ENCODE peak calls at places on chromosomes 2 and 18, in seven cellular contexts. One of them, this sample, is unnamed.

GRCh38 chr2:119702918-119703401 is 24.0 kb downstream of the TMEM177 start:
- DNase-seq in AG04450: no peak
- DNase-seq in brain microvascular endothelial cell: peak; percentile 41
- DNase-seq in endodermal cell: peak; percentile 96
- DNase-seq in GM13976: peak; percentile 84
- DNase-seq in WERI-Rb-1: peak; percentile 83
- DNase-seq in AG09309: no peak
- DNase-seq in this sample: no peak

GRCh38 chr2:216404010-216404618 is 8.2 kb upstream of the SMARCAL1 start:
- DNase-seq in AG04450: no peak
- DNase-seq in brain microvascular endothelial cell: peak; percentile 32
- DNase-seq in endodermal cell: peak; percentile 72
- DNase-seq in GM13976: peak; percentile 43
- DNase-seq in WERI-Rb-1: no peak
- DNase-seq in AG09309: no peak
- DNase-seq in this sample: no peak

GRCh38 chr18:47203626-47204464 is 27.7 kb upstream of the IER3IP1 start:
- DNase-seq in AG04450: no peak
- DNase-seq in brain microvascular endothelial cell: no peak
- DNase-seq in endodermal cell: no peak
- DNase-seq in GM13976: no peak
- DNase-seq in WERI-Rb-1: no peak
- DNase-seq in AG09309: no peak
- DNase-seq in this sample: no peak

GRCh38 chr2:73053316-73054114 is 18.0 kb downstream of the SFXN5 start:
- DNase-seq in AG04450: peak; percentile 11
- DNase-seq in brain microvascular endothelial cell: no peak
- DNase-seq in endodermal cell: no peak
- DNase-seq in GM13976: no peak
- DNase-seq in WERI-Rb-1: no peak
- DNase-seq in AG09309: peak; percentile 28
- DNase-seq in this sample: no peak

GRCh38 chr2:192546566-192546965 is 351.8 kb upstream of the TMEFF2 start:
- DNase-seq in AG04450: no peak
- DNase-seq in brain microvascular endothelial cell: no peak
- DNase-seq in endodermal cell: no peak
- DNase-seq in GM13976: no peak
- DNase-seq in WERI-Rb-1: no peak
- DNase-seq in AG09309: no peak
- DNase-seq in this sample: no peak

GRCh38 chr18:490024-490366 is 10.5 kb downstream of the COLEC12 start:
- DNase-seq in AG04450: no peak
- DNase-seq in brain microvascular endothelial cell: no peak
- DNase-seq in endodermal cell: no peak
- DNase-seq in GM13976: no peak
- DNase-seq in WERI-Rb-1: no peak
- DNase-seq in AG09309: no peak
- DNase-seq in this sample: no peak

GRCh38 chr18:76407681-76408080 is 87.4 kb downstream of the ZNF516 start:
- DNase-seq in AG04450: no peak
- DNase-seq in brain microvascular endothelial cell: no peak
- DNase-seq in endodermal cell: no peak
- DNase-seq in GM13976: no peak
- DNase-seq in WERI-Rb-1: no peak
- DNase-seq in AG09309: no peak
- DNase-seq in this sample: no peak

GRCh38 chr18:8785855-8786765 is 80.8 kb downstream of the MTCL1 start:
- DNase-seq in AG04450: no peak
- DNase-seq in brain microvascular endothelial cell: no peak
- DNase-seq in endodermal cell: no peak
- DNase-seq in GM13976: no peak
- DNase-seq in WERI-Rb-1: no peak
- DNase-seq in AG09309: no peak
- DNase-seq in this sample: no peak

GRCh38 chr2:28511871-28512606 is 16.2 kb downstream of the PLB1 start:
- DNase-seq in AG04450: no peak
- DNase-seq in brain microvascular endothelial cell: no peak
- DNase-seq in endodermal cell: no peak
- DNase-seq in GM13976: no peak
- DNase-seq in WERI-Rb-1: no peak
- DNase-seq in AG09309: no peak
- DNase-seq in this sample: no peak

GRCh38 chr2:121529439-121530209 is 1.1 kb upstream of the RNU4ATAC start:
- DNase-seq in AG04450: peak; percentile 20
- DNase-seq in brain microvascular endothelial cell: peak; percentile 31
- DNase-seq in endodermal cell: no peak
- DNase-seq in GM13976: peak; percentile 59
- DNase-seq in WERI-Rb-1: peak; percentile 84
- DNase-seq in AG09309: no peak
- DNase-seq in this sample: no peak

DNA sequence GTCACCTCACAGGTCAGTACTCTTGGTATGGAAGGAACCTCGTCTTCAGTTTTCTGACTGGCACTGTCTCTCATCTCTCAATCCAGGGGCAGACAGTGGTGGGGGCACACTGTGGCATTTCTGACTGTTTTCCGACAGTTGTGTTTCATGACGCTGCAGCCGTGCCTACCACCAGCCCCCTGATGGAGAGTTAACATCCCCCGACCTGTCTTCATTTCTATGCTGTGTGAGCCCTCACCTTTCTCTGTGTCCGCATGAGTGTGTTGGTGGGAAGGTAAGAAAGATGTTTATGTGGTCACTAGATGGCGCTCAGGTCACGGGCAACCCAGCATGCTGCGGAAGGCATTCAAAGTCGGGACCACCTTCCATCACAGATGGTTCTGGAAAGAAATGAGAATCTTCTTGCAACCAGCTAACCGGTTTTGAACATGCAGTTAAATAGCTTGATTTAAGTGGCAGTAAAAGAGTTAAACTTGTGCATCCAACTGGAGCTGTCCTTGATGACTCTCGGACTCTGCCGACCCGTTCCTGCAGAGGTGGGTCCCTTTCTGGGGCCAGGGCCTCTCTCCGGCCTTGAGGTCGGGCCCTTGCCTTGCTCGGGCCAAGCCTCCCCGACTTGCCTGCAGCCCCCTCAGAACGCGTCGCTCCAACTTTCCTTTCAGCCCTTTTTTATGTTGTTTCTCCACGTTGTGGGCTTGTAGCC is 92.4 kb downstream of the DYSF start:
- DNase-seq in AG04450: peak; percentile 13
- DNase-seq in brain microvascular endothelial cell: peak; percentile 54
- DNase-seq in endodermal cell: peak; percentile 90
- DNase-seq in GM13976: peak; percentile 79
- DNase-seq in WERI-Rb-1: peak; percentile 81
- DNase-seq in AG09309: no peak
- DNase-seq in this sample: no peak
- TF ChIP-seq CTCF in AG04450: peak; percentile 79
- TF ChIP-seq CTCF in brain microvascular endothelial cell: peak; percentile 83
- TF ChIP-seq CTCF in endodermal cell: peak; percentile 89
- TF ChIP-seq CTCF in GM13976: peak; percentile 58
- TF ChIP-seq CTCF in WERI-Rb-1: peak; percentile 87
- TF ChIP-seq CTCF in AG09309: peak; percentile 82
- TF ChIP-seq CTCF in this sample: peak; percentile 84

DNA sequence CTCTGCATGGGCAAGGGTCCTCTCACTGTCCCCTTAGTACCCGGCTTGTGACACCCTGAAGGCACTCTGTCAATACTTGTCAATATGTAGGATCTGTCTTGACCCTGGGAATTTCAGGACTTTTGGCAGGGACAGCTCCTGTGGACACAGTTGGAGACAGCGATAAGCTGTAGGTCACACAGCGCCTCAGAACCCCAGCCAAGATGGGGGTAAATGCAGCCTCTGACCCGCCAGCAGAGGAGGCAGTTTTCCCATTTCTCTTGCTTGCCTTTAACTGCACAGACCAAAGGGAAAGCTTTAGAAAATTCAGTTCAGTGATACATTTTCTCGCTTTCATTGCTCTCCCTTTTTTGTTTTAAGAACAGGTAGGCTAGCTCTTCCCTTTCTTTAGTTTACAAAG is 54.8 kb upstream of the KLHL29 start:
- DNase-seq in AG04450: no peak
- DNase-seq in brain microvascular endothelial cell: peak; percentile 43
- DNase-seq in endodermal cell: peak; percentile 94
- DNase-seq in GM13976: no peak
- DNase-seq in WERI-Rb-1: peak; percentile 31
- DNase-seq in AG09309: no peak
- DNase-seq in this sample: no peak
- TF ChIP-seq CTCF in AG04450: peak; percentile 33
- TF ChIP-seq CTCF in brain microvascular endothelial cell: peak; percentile 31
- TF ChIP-seq CTCF in endodermal cell: peak; percentile 77
- TF ChIP-seq CTCF in GM13976: no peak
- TF ChIP-seq CTCF in WERI-Rb-1: peak; percentile 67
- TF ChIP-seq CTCF in AG09309: no peak
- TF ChIP-seq CTCF in this sample: peak; percentile 12

GRCh38 chr18:55781481-55781957 is 193.5 kb upstream of the TCF4 start:
- DNase-seq in AG04450: no peak
- DNase-seq in brain microvascular endothelial cell: peak; percentile 75
- DNase-seq in endodermal cell: peak; percentile 86
- DNase-seq in GM13976: peak; percentile 9
- DNase-seq in WERI-Rb-1: peak; percentile 76
- DNase-seq in AG09309: no peak
- DNase-seq in this sample: no peak

GRCh38 chr18:55780591-55781071 is 192.6 kb upstream of the TCF4 start:
- DNase-seq in AG04450: no peak
- DNase-seq in brain microvascular endothelial cell: no peak
- DNase-seq in endodermal cell: no peak
- DNase-seq in GM13976: no peak
- DNase-seq in WERI-Rb-1: no peak
- DNase-seq in AG09309: no peak
- DNase-seq in this sample: no peak

GRCh38 chr18:55778731-55779460 is 190.9 kb upstream of the TCF4 start:
- DNase-seq in AG04450: no peak
- DNase-seq in brain microvascular endothelial cell: no peak
- DNase-seq in endodermal cell: no peak
- DNase-seq in GM13976: peak; percentile 8
- DNase-seq in WERI-Rb-1: no peak
- DNase-seq in AG09309: no peak
- DNase-seq in this sample: no peak

GRCh38 chr18:55779461-55779710 is 191.4 kb upstream of the TCF4 start:
- DNase-seq in AG04450: no peak
- DNase-seq in brain microvascular endothelial cell: no peak
- DNase-seq in endodermal cell: no peak
- DNase-seq in GM13976: no peak
- DNase-seq in WERI-Rb-1: no peak
- DNase-seq in AG09309: no peak
- DNase-seq in this sample: no peak

GRCh38 chr18:55779711-55780590 is 192.0 kb upstream of the TCF4 start:
- DNase-seq in AG04450: no peak
- DNase-seq in brain microvascular endothelial cell: no peak
- DNase-seq in endodermal cell: peak; percentile 78
- DNase-seq in GM13976: peak; percentile 31
- DNase-seq in WERI-Rb-1: peak; percentile 38
- DNase-seq in AG09309: no peak
- DNase-seq in this sample: no peak
- TF ChIP-seq CTCF in AG04450: peak; percentile 22
- TF ChIP-seq CTCF in brain microvascular endothelial cell: no peak
- TF ChIP-seq CTCF in endodermal cell: peak; percentile 62
- TF ChIP-seq CTCF in GM13976: no peak
- TF ChIP-seq CTCF in WERI-Rb-1: peak; percentile 45
- TF ChIP-seq CTCF in AG09309: no peak
- TF ChIP-seq CTCF in this sample: peak; percentile 47

GRCh38 chr2:224930124-224930523 is 112.1 kb downstream of the DOCK10 start:
- DNase-seq in AG04450: no peak
- DNase-seq in brain microvascular endothelial cell: no peak
- DNase-seq in endodermal cell: no peak
- DNase-seq in GM13976: no peak
- DNase-seq in WERI-Rb-1: no peak
- DNase-seq in AG09309: no peak
- DNase-seq in this sample: no peak

GRCh38 chr2:224933416-224933815 is 108.9 kb downstream of the DOCK10 start:
- DNase-seq in AG04450: no peak
- DNase-seq in brain microvascular endothelial cell: no peak
- DNase-seq in endodermal cell: no peak
- DNase-seq in GM13976: no peak
- DNase-seq in WERI-Rb-1: no peak
- DNase-seq in AG09309: no peak
- DNase-seq in this sample: no peak

GRCh38 chr2:224929512-224929911 is 112.8 kb downstream of the DOCK10 start:
- DNase-seq in AG04450: no peak
- DNase-seq in brain microvascular endothelial cell: no peak
- DNase-seq in endodermal cell: no peak
- DNase-seq in GM13976: no peak
- DNase-seq in WERI-Rb-1: no peak
- DNase-seq in AG09309: no peak
- DNase-seq in this sample: no peak

GRCh38 chr2:224931956-224932355 is 110.3 kb downstream of the DOCK10 start:
- DNase-seq in AG04450: no peak
- DNase-seq in brain microvascular endothelial cell: no peak
- DNase-seq in endodermal cell: no peak
- DNase-seq in GM13976: no peak
- DNase-seq in WERI-Rb-1: no peak
- DNase-seq in AG09309: no peak
- DNase-seq in this sample: no peak

GRCh38 chr2:224930990-224931389 is 111.3 kb downstream of the DOCK10 start:
- DNase-seq in AG04450: no peak
- DNase-seq in brain microvascular endothelial cell: no peak
- DNase-seq in endodermal cell: no peak
- DNase-seq in GM13976: no peak
- DNase-seq in WERI-Rb-1: no peak
- DNase-seq in AG09309: no peak
- DNase-seq in this sample: no peak
- TF ChIP-seq CTCF in AG04450: no peak
- TF ChIP-seq CTCF in brain microvascular endothelial cell: peak; percentile 5
- TF ChIP-seq CTCF in endodermal cell: peak; percentile 66
- TF ChIP-seq CTCF in GM13976: peak; percentile 32
- TF ChIP-seq CTCF in WERI-Rb-1: no peak
- TF ChIP-seq CTCF in AG09309: no peak
- TF ChIP-seq CTCF in this sample: peak; percentile 18

GRCh38 chr18:40179647-40180175 is 1775.3 kb upstream of the PIK3C3 start:
- DNase-seq in AG04450: no peak
- DNase-seq in brain microvascular endothelial cell: no peak
- DNase-seq in endodermal cell: peak; percentile 46
- DNase-seq in GM13976: no peak
- DNase-seq in WERI-Rb-1: no peak
- DNase-seq in AG09309: no peak
- DNase-seq in this sample: no peak
- TF ChIP-seq CTCF in AG04450: no peak
- TF ChIP-seq CTCF in brain microvascular endothelial cell: no peak
- TF ChIP-seq CTCF in endodermal cell: peak; percentile 57
- TF ChIP-seq CTCF in GM13976: no peak
- TF ChIP-seq CTCF in WERI-Rb-1: no peak
- TF ChIP-seq CTCF in AG09309: no peak
- TF ChIP-seq CTCF in this sample: no peak

GRCh38 chr18:60070631-60071030 is 170.8 kb downstream of the PMAIP1 start:
- DNase-seq in AG04450: no peak
- DNase-seq in brain microvascular endothelial cell: no peak
- DNase-seq in endodermal cell: no peak
- DNase-seq in GM13976: no peak
- DNase-seq in WERI-Rb-1: no peak
- DNase-seq in AG09309: no peak
- DNase-seq in this sample: no peak

GRCh38 chr18:60075477-60075876 is 175.7 kb downstream of the PMAIP1 start:
- DNase-seq in AG04450: no peak
- DNase-seq in brain microvascular endothelial cell: no peak
- DNase-seq in endodermal cell: no peak
- DNase-seq in GM13976: no peak
- DNase-seq in WERI-Rb-1: no peak
- DNase-seq in AG09309: no peak
- DNase-seq in this sample: no peak
- TF ChIP-seq CTCF in AG04450: no peak
- TF ChIP-seq CTCF in brain microvascular endothelial cell: peak; percentile 28
- TF ChIP-seq CTCF in endodermal cell: peak; percentile 52
- TF ChIP-seq CTCF in GM13976: no peak
- TF ChIP-seq CTCF in WERI-Rb-1: peak; percentile 38
- TF ChIP-seq CTCF in AG09309: no peak
- TF ChIP-seq CTCF in this sample: no peak

GRCh38 chr18:35019929-35020328 is 21.3 kb upstream of the MAPRE2 start:
- DNase-seq in AG04450: no peak
- DNase-seq in brain microvascular endothelial cell: peak; percentile 75
- DNase-seq in endodermal cell: no peak
- DNase-seq in GM13976: no peak
- DNase-seq in WERI-Rb-1: no peak
- DNase-seq in AG09309: no peak
- DNase-seq in this sample: no peak
- TF ChIP-seq CTCF in AG04450: no peak
- TF ChIP-seq CTCF in brain microvascular endothelial cell: no peak
- TF ChIP-seq CTCF in endodermal cell: no peak
- TF ChIP-seq CTCF in GM13976: no peak
- TF ChIP-seq CTCF in WERI-Rb-1: no peak
- TF ChIP-seq CTCF in AG09309: no peak
- TF ChIP-seq CTCF in this sample: no peak

This sample was measured in osteocyte.